ENCODE peak calls at places on chromosomes 4 and X, in eight cellular contexts. V is lung, K is foreskin fibroblast, Q is heart left ventricle, B is kidney, N is heart right ventricle, S is ovary, I is coronary artery. U is an unnamed sample.

GRCh38 chr4:108141213-108142045 is 27.3 kb downstream of the LEF1 start:
- DNase-seq in I (no peak), V (no peak), K (peak; percentile 33), S (no peak), Q (no peak), B (no peak), N (no peak), U (no peak)

GRCh38 chrX:22097295-22097694 is 65.2 kb downstream of the PHEX start:
- DNase-seq in Q (no peak), I (no peak), N (no peak), S (no peak), B (no peak), V (no peak), K (peak; percentile 86), U (no peak)

GRCh38 chr4:103307479-103308042 is 109.4 kb upstream of the CENPE start:
- DNase-seq in K (no peak), V (no peak), I (no peak), S (no peak), B (peak; percentile 51), Q (no peak), N (no peak), U (no peak)

GRCh38 chrX:155086961-155087735 is 15.8 kb downstream of the BRCC3 start:
- DNase-seq in V (no peak), S (no peak), Q (no peak), K (no peak), N (no peak), I (no peak), B (peak; percentile 57), U (peak; percentile 85)

GRCh38 chr4:56139241-56139827 is 190.6 kb downstream of the CEP135 start:
- DNase-seq in B (no peak), S (no peak), I (no peak), Q (no peak), N (no peak), K (no peak), V (no peak), U (no peak)

GRCh38 chr4:661856-662761 is 12.0 kb downstream of the ATP5ME start:
- DNase-seq in I (no peak), S (peak; percentile 17), V (no peak), Q (no peak), K (no peak), B (peak; percentile 75), N (no peak), U (peak; percentile 88)

GRCh38 chr4:55795342-55795741 is 24.2 kb upstream of the EXOC1L start:
- DNase-seq in K (no peak), N (no peak), S (no peak), V (no peak), B (no peak), I (no peak), Q (no peak), U (no peak)

GRCh38 chr4:179695175-179695574 is 2252.9 kb upstream of the AGA start:
- DNase-seq in S (no peak), I (no peak), Q (no peak), N (no peak), V (no peak), K (peak; percentile 2), B (no peak), U (no peak)

GRCh38 chr4:141571368-141571767 is 65.0 kb upstream of the IL15 start:
- DNase-seq in Q (no peak), V (no peak), I (no peak), B (no peak), K (peak; percentile 63), N (no peak), S (no peak), U (no peak)
- TF ChIP-seq CTCF in Q (no peak), V (no peak), I (no peak), B (no peak), K (no peak), N (no peak), S (no peak), U (no peak)

GRCh38 chr4:74651198-74651597 is 143.1 kb downstream of the BTC start:
- DNase-seq in I (no peak), S (no peak), V (no peak), N (no peak), Q (no peak), K (no peak), B (no peak), U (no peak)

GRCh38 chr4:74658114-74658513 is 136.2 kb downstream of the BTC start:
- DNase-seq in Q (no peak), I (no peak), V (no peak), K (peak; percentile 35), S (no peak), B (no peak), N (no peak), U (no peak)

GRCh38 chr4:74653331-74654229 is 140.7 kb downstream of the BTC start:
- DNase-seq in V (no peak), Q (no peak), K (no peak), N (no peak), B (no peak), S (no peak), I (no peak), U (no peak)

GRCh38 chr4:74656596-74656995 is 137.7 kb downstream of the BTC start:
- DNase-seq in B (no peak), V (no peak), Q (no peak), S (no peak), I (no peak), N (no peak), K (no peak), U (no peak)

GRCh38 chr4:74654230-74654681 is 140.1 kb downstream of the BTC start:
- DNase-seq in V (no peak), N (no peak), S (no peak), K (no peak), Q (no peak), B (no peak), I (no peak), U (no peak)
- TF ChIP-seq CTCF in V (no peak), N (no peak), S (no peak), K (no peak), Q (no peak), B (no peak), I (no peak), U (no peak)

DNA sequence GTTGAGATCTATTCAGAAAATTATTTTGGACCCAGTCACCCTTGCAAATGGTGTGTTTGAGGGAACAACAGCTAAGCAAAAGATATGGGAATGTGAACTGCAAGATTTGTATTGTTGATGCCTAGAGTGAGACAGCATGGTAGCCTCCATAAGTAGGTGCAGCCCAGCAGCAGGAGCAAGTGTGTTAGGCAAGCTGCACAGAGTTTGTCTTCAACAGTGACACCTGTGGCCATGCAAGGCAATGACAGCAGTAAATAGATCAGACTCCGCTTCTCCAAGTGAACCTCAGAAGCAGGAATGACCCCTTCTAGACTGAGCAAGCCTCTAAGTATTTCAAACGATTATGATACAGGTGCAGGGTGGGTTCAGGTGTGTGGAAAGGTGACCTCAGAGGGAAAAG is 133.4 kb upstream of the MSX1 start:
- DNase-seq in B (no peak), Q (no peak), N (no peak), K (no peak), S (no peak), I (no peak), V (no peak), U (no peak)
- TF ChIP-seq CTCF in B (no peak), Q (no peak), N (no peak), K (no peak), S (no peak), I (no peak), V (no peak), U (peak; percentile 54)

DNA sequence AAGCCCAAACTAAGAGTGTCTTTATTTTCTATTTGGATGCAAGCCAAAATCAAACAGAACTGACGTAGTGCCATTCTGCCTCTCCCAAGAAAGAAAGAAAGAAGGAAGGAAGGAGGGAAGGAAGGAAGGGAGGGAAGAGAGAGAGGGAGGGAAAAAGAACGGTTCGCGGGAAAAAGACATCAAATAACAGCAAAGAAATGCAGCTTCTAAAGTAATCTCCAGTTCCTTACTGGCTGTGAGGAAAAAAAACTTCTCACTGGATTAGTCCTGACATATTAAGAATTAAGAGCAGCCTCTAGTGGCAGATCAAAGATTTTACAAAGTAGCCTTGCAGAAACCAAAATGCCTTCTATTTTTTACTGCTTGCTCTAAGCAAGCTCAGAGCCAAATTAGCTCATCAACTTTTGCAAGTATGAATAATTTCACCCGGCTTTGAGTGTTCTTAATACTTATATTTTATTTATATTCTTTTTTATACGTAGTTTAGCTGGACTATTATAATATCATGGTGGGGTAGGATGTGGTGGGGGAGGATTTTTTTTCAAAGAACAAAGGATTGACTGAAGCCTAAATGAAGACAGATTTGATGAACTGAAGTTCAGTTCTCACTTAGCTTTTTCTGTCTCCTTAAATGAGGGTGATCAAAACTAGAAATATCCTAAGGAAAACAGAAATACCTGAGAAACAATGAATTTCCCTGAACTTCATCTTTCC is 36.6 kb downstream of the PITX2 start:
- DNase-seq in Q (no peak), B (no peak), K (peak; percentile 72), N (no peak), I (no peak), V (no peak), S (no peak), U (no peak)
- TF ChIP-seq CTCF in Q (no peak), B (peak; percentile 52), K (peak; percentile 65), N (peak; percentile 40), I (no peak), V (no peak), S (no peak), U (peak; percentile 85)

GRCh38 chrX:94107981-94108380 is 434.0 kb downstream of the FAM133A start:
- DNase-seq in Q (no peak), S (no peak), K (no peak), V (no peak), B (no peak), N (no peak), I (no peak), U (no peak)
- TF ChIP-seq CTCF in Q (no peak), S (no peak), K (no peak), V (no peak), B (no peak), N (no peak), I (no peak), U (peak; percentile 46)

DNA sequence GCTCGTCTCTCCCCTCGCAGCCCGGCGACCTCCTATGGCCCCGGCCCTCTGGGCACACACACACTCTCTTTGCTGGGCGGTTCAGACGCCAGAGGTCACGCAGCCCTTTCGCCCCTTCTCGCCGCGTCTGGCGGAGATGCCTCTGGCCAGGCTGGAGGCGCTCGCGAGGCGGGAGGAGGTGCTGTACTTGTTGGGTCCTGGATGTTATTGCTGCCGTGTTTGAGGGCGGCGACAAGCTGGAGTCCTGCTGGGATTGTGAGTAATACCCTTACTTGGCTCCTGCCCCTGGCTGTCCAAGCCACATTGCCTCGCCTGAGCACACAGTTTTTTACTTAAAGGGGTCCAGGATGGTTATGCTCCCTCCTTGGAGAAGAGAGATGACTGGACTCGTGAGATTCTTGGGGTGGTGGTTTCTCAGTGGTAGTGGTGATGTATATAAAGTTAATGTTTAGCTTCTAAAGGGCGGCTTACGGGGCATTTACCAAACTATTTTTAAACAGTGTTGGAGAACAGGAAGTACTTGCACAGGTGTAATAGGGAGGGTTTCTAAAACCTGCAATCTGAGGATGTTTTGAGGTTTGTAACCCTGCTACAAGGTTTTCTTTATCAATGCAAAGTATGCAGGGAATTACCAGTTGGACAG is 572 bp downstream of the USP53 start:
- DNase-seq in I (peak; percentile 96), S (peak; percentile 82), Q (peak; percentile 86), V (peak; percentile 88), B (peak; percentile 97), N (peak; percentile 87), K (peak; percentile 97), U (peak; percentile 96)
- TF ChIP-seq CTCF in I (no peak), S (no peak), Q (peak; percentile 8), V (no peak), B (peak; percentile 13), N (peak; percentile 61), K (peak; percentile 17), U (peak; percentile 73)

U was measured in chondrocyte.